ENCODE peak calls at places on chromosomes 12 and 14, in seven cellular contexts. One of them, this sample, is unnamed. For H3K36me3 and H3K4me1, the result is how much of the 10 kb centered on the place peaks cover.

GRCh38 chr12:95446511-95446910 is 27.4 kb upstream of the METAP2 start:
- DNase-seq in CD8-positive, alpha-beta T cell: no peak
- DNase-seq in cardiac muscle cell: peak
- DNase-seq in stomach: peak
- DNase-seq in SK-N-SH: peak
- DNase-seq in fibroblast of lung: peak
- DNase-seq in upper lobe of right lung: peak
- DNase-seq in this sample: peak

GRCh38 chr12:50840809-50841487 is 1.8 kb upstream of the TMPRSS12 start:
- DNase-seq in cardiac muscle cell: no peak
- DNase-seq in upper lobe of right lung: no peak
- DNase-seq in CD8-positive, alpha-beta T cell: no peak
- DNase-seq in SK-N-SH: no peak
- DNase-seq in fibroblast of lung: no peak
- DNase-seq in stomach: no peak
- DNase-seq in this sample: no peak

GRCh38 chr12:68367903-68368302 is 35.7 kb upstream of the MDM1 start:
- DNase-seq in CD8-positive, alpha-beta T cell: no peak
- DNase-seq in cardiac muscle cell: no peak
- DNase-seq in stomach: no peak
- DNase-seq in fibroblast of lung: no peak
- DNase-seq in SK-N-SH: no peak
- DNase-seq in upper lobe of right lung: no peak
- DNase-seq in this sample: no peak

GRCh38 chr14:66234411-66234810 is 251.8 kb upstream of the CCDC196 start:
- DNase-seq in cardiac muscle cell: no peak
- DNase-seq in CD8-positive, alpha-beta T cell: no peak
- DNase-seq in fibroblast of lung: no peak
- DNase-seq in stomach: no peak
- DNase-seq in upper lobe of right lung: no peak
- DNase-seq in SK-N-SH: peak
- DNase-seq in this sample: no peak

GRCh38 chr14:102655154-102655553 is 62.7 kb downstream of the RCOR1 start:
- DNase-seq in SK-N-SH: no peak
- DNase-seq in upper lobe of right lung: no peak
- DNase-seq in cardiac muscle cell: no peak
- DNase-seq in CD8-positive, alpha-beta T cell: no peak
- DNase-seq in fibroblast of lung: no peak
- DNase-seq in stomach: no peak
- DNase-seq in this sample: no peak

GRCh38 chr12:82242729-82243128 is 115.5 kb downstream of the CCDC59 start:
- DNase-seq in SK-N-SH: no peak
- DNase-seq in fibroblast of lung: no peak
- DNase-seq in stomach: no peak
- DNase-seq in upper lobe of right lung: no peak
- DNase-seq in CD8-positive, alpha-beta T cell: no peak
- DNase-seq in cardiac muscle cell: no peak
- DNase-seq in this sample: no peak

GRCh38 chr14:23094666-23095195 is at the start of gene ACIN1:
- DNase-seq in CD8-positive, alpha-beta T cell: peak
- DNase-seq in fibroblast of lung: peak
- DNase-seq in SK-N-SH: peak
- DNase-seq in stomach: peak
- DNase-seq in cardiac muscle cell: peak
- DNase-seq in upper lobe of right lung: peak
- DNase-seq in this sample: peak

GRCh38 chr12:49357099-49357678 is 10.1 kb upstream of the SPATS2 start:
- DNase-seq in SK-N-SH: peak
- DNase-seq in upper lobe of right lung: no peak
- DNase-seq in cardiac muscle cell: no peak
- DNase-seq in CD8-positive, alpha-beta T cell: no peak
- DNase-seq in fibroblast of lung: peak
- DNase-seq in stomach: no peak
- DNase-seq in this sample: no peak

GRCh38 chr12:60174476-60174875 is 578.6 kb downstream of the SLC16A7 start:
- DNase-seq in CD8-positive, alpha-beta T cell: no peak
- DNase-seq in cardiac muscle cell: no peak
- DNase-seq in fibroblast of lung: peak
- DNase-seq in upper lobe of right lung: no peak
- DNase-seq in stomach: no peak
- DNase-seq in SK-N-SH: no peak
- DNase-seq in this sample: no peak

GRCh38 chr12:65419284-65420072 is 141.0 kb downstream of the MSRB3 start:
- DNase-seq in fibroblast of lung: no peak
- DNase-seq in SK-N-SH: no peak
- DNase-seq in upper lobe of right lung: no peak
- DNase-seq in CD8-positive, alpha-beta T cell: no peak
- DNase-seq in stomach: no peak
- DNase-seq in cardiac muscle cell: no peak
- DNase-seq in this sample: no peak

GRCh38 chr12:106084048-106084671 is 54.6 kb downstream of the NUAK1 start:
- DNase-seq in CD8-positive, alpha-beta T cell: no peak
- DNase-seq in stomach: no peak
- DNase-seq in cardiac muscle cell: no peak
- DNase-seq in fibroblast of lung: peak
- DNase-seq in upper lobe of right lung: no peak
- DNase-seq in SK-N-SH: no peak
- DNase-seq in this sample: no peak

GRCh38 chr14:104144911-104145825 is 6.8 kb downstream of the KIF26A start:
- DNase-seq in upper lobe of right lung: peak
- DNase-seq in SK-N-SH: peak
- DNase-seq in stomach: no peak
- DNase-seq in cardiac muscle cell: no peak
- DNase-seq in fibroblast of lung: no peak
- DNase-seq in CD8-positive, alpha-beta T cell: no peak
- DNase-seq in this sample: no peak

GRCh38 chr12:41286426-41286825 is 98.3 kb downstream of the PDZRN4 start:
- DNase-seq in stomach: no peak
- DNase-seq in cardiac muscle cell: peak
- DNase-seq in upper lobe of right lung: no peak
- DNase-seq in CD8-positive, alpha-beta T cell: no peak
- DNase-seq in SK-N-SH: no peak
- DNase-seq in fibroblast of lung: no peak
- DNase-seq in this sample: no peak

GRCh38 chr12:115433014-115433634 is 749.1 kb upstream of the TBX3 start:
- DNase-seq in SK-N-SH: no peak
- DNase-seq in stomach: no peak
- DNase-seq in fibroblast of lung: no peak
- DNase-seq in cardiac muscle cell: no peak
- DNase-seq in upper lobe of right lung: no peak
- DNase-seq in CD8-positive, alpha-beta T cell: no peak
- DNase-seq in this sample: no peak

GRCh38 chr14:70999117-70999516 is 91.9 kb downstream of the PCNX1 start:
- DNase-seq in SK-N-SH: no peak
- DNase-seq in cardiac muscle cell: no peak
- DNase-seq in upper lobe of right lung: no peak
- DNase-seq in fibroblast of lung: no peak
- DNase-seq in CD8-positive, alpha-beta T cell: no peak
- DNase-seq in stomach: no peak
- DNase-seq in this sample: no peak

GRCh38 chr12:107402041-107403022 is 283.3 kb upstream of the PWP1 start:
- DNase-seq in upper lobe of right lung: no peak
- DNase-seq in fibroblast of lung: peak
- DNase-seq in CD8-positive, alpha-beta T cell: peak
- DNase-seq in stomach: peak
- DNase-seq in SK-N-SH: peak
- DNase-seq in cardiac muscle cell: peak
- DNase-seq in this sample: peak

GRCh38 chr12:82650627-82651337 is 35.9 kb upstream of the TMTC2 start:
- DNase-seq in stomach: peak
- DNase-seq in fibroblast of lung: peak
- DNase-seq in SK-N-SH: no peak
- DNase-seq in CD8-positive, alpha-beta T cell: no peak
- DNase-seq in upper lobe of right lung: no peak
- DNase-seq in cardiac muscle cell: no peak
- DNase-seq in this sample: peak

GRCh38 chr12:110180591-110181005 is 56.4 kb downstream of the IFT81 start:
- DNase-seq in cardiac muscle cell: no peak
- DNase-seq in upper lobe of right lung: no peak
- DNase-seq in stomach: no peak
- DNase-seq in SK-N-SH: no peak
- DNase-seq in CD8-positive, alpha-beta T cell: no peak
- DNase-seq in fibroblast of lung: peak
- DNase-seq in this sample: no peak

GRCh38 chr12:14261861-14262260 is 103.6 kb upstream of the ATF7IP start:
- DNase-seq in cardiac muscle cell: no peak
- DNase-seq in SK-N-SH: no peak
- DNase-seq in fibroblast of lung: no peak
- DNase-seq in stomach: no peak
- DNase-seq in CD8-positive, alpha-beta T cell: no peak
- DNase-seq in upper lobe of right lung: no peak
- DNase-seq in this sample: no peak

GRCh38 chr14:76136476-76137160 is 15.1 kb upstream of the GPATCH2L start:
- DNase-seq in cardiac muscle cell: no peak
- DNase-seq in upper lobe of right lung: no peak
- DNase-seq in fibroblast of lung: no peak
- DNase-seq in CD8-positive, alpha-beta T cell: no peak
- DNase-seq in SK-N-SH: peak
- DNase-seq in stomach: no peak
- DNase-seq in this sample: no peak

GRCh38 chr12:102939059-102939458 is 18.4 kb upstream of the ASCL1 start:
- DNase-seq in cardiac muscle cell: no peak
- DNase-seq in upper lobe of right lung: no peak
- DNase-seq in fibroblast of lung: no peak
- DNase-seq in stomach: no peak
- DNase-seq in CD8-positive, alpha-beta T cell: no peak
- DNase-seq in SK-N-SH: no peak
- DNase-seq in this sample: no peak

GRCh38 chr12:102939670-102940222 is 17.7 kb upstream of the ASCL1 start:
- DNase-seq in cardiac muscle cell: no peak
- DNase-seq in SK-N-SH: no peak
- DNase-seq in upper lobe of right lung: no peak
- DNase-seq in stomach: no peak
- DNase-seq in CD8-positive, alpha-beta T cell: no peak
- DNase-seq in fibroblast of lung: no peak
- DNase-seq in this sample: no peak
- TF ChIP-seq CTCF in cardiac muscle cell: no peak
- TF ChIP-seq CTCF in SK-N-SH: no peak
- TF ChIP-seq CTCF in upper lobe of right lung: no peak
- TF ChIP-seq CTCF in stomach: no peak
- TF ChIP-seq CTCF in CD8-positive, alpha-beta T cell: no peak
- TF ChIP-seq CTCF in fibroblast of lung: no peak
- TF ChIP-seq CTCF in this sample: no peak

DNA sequence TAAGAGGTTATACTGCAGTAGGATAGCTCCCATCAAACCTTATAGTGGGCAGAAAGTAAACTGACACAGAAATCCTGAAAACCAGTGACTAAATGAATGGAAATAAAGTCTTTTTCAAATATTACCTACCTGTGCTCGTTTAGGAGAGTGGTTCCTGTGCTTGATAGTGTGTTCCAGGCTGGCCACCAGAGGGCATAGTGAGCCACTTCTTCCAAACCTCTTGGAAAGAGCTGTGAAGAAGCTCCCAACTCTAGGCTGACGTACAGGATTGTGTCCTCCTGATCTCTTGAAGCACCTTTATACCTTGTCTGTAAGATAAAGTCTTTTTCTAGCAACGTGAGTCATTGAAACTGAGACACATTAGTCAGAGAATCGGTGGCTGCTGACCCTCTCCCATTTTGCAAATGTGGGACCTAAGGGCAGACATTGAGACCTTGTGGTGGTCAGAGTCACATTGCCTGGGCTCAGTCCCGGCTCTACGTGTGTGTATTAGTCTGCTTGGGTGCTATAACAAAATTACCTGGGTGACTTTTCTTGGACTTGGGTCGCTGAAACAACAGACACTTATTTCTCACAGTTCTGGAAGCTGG is 17.6 kb downstream of the TDP1 start:
- DNase-seq in cardiac muscle cell: peak
- DNase-seq in stomach: peak
- DNase-seq in CD8-positive, alpha-beta T cell: peak
- DNase-seq in fibroblast of lung: peak
- DNase-seq in SK-N-SH: peak
- DNase-seq in upper lobe of right lung: no peak
- DNase-seq in this sample: peak
- H3K36me3 ChIP-seq in cardiac muscle cell: under half
- H3K36me3 ChIP-seq in stomach: half or more
- H3K36me3 ChIP-seq in CD8-positive, alpha-beta T cell: under half
- H3K36me3 ChIP-seq in fibroblast of lung: under half
- H3K36me3 ChIP-seq in SK-N-SH: under half
- H3K36me3 ChIP-seq in upper lobe of right lung: under half
- H3K36me3 ChIP-seq in this sample: under half

GRCh38 chr12:47902131-47902639 is 2.6 kb downstream of the VDR start:
- DNase-seq in upper lobe of right lung: no peak
- DNase-seq in CD8-positive, alpha-beta T cell: no peak
- DNase-seq in cardiac muscle cell: no peak
- DNase-seq in SK-N-SH: no peak
- DNase-seq in stomach: no peak
- DNase-seq in fibroblast of lung: no peak
- DNase-seq in this sample: no peak
- H3K4me1 ChIP-seq in upper lobe of right lung: under half
- H3K4me1 ChIP-seq in CD8-positive, alpha-beta T cell: under half
- H3K4me1 ChIP-seq in cardiac muscle cell: under half
- H3K4me1 ChIP-seq in SK-N-SH: under half
- H3K4me1 ChIP-seq in stomach: under half
- H3K4me1 ChIP-seq in fibroblast of lung: under half
- H3K4me1 ChIP-seq in this sample: half or more

DNA sequence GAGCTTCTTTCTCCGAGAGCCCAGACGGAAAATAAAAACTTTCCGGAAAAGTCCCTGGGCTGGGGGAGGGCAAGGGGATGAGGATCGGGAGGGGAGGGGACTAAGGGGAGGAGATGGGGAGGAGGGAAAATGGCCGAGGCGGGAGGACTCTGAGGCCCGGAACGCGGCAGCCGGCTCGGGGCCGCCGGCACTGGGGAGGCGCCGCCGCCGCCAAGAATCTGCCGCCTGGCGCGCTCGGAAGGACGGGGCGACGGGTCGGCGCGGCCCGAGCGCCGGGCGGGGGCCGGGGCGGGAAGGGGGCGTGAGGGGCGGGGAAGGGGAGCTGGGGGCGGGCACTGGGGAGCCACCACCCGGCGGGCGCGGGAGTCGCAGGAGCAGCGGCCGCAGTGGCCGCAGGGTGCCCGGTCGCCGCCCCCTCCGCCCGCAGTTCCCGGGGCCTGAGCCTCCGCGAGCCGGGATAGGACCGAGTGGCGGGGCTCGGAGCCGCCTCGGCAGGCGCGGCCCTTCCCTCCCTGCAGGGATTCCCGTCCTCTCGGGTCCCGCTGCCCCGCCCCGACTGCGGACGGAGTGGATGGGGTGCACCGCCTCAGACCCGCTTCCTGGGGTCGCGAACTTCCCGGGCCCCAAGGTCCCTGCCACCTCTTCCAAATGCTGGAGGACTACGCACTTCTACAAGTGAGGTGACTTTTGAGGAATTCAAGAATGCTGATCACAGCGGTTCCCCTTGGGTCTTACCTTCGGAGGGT is at the start of gene PRKD1:
- DNase-seq in cardiac muscle cell: peak
- DNase-seq in fibroblast of lung: peak
- DNase-seq in upper lobe of right lung: peak
- DNase-seq in CD8-positive, alpha-beta T cell: no peak
- DNase-seq in stomach: peak
- DNase-seq in SK-N-SH: peak
- DNase-seq in this sample: peak
- TF ChIP-seq CTCF in cardiac muscle cell: no peak
- TF ChIP-seq CTCF in fibroblast of lung: no peak
- TF ChIP-seq CTCF in upper lobe of right lung: peak
- TF ChIP-seq CTCF in CD8-positive, alpha-beta T cell: no peak
- TF ChIP-seq CTCF in stomach: peak
- TF ChIP-seq CTCF in SK-N-SH: no peak
- TF ChIP-seq CTCF in this sample: no peak

GRCh38 chr12:57525615-57526383 is 3.2 kb downstream of the MBD6 start:
- DNase-seq in stomach: no peak
- DNase-seq in fibroblast of lung: no peak
- DNase-seq in SK-N-SH: no peak
- DNase-seq in CD8-positive, alpha-beta T cell: no peak
- DNase-seq in upper lobe of right lung: no peak
- DNase-seq in cardiac muscle cell: no peak
- DNase-seq in this sample: no peak
- H3K36me3 ChIP-seq in stomach: half or more
- H3K36me3 ChIP-seq in fibroblast of lung: under half
- H3K36me3 ChIP-seq in SK-N-SH: under half
- H3K36me3 ChIP-seq in CD8-positive, alpha-beta T cell: under half
- H3K36me3 ChIP-seq in upper lobe of right lung: half or more
- H3K36me3 ChIP-seq in cardiac muscle cell: under half
- H3K36me3 ChIP-seq in this sample: under half

This sample was measured in mucosa of descending colon.